ENCODE peak calls at places on chromosomes 16 and 17, in eight cellular contexts. A is RWPE1, F is astrocyte of the spinal cord, Z is bronchial epithelial cell, R is A549, S is AG09319, X is brain microvascular endothelial cell, T is adrenal gland. L is an unnamed sample.

GRCh38 chr17:72751746-72752145 is 340.7 kb downstream of the SLC39A11 start:
- DNase-seq in A (no peak), F (no peak), Z (peak), R (no peak), S (no peak), X (no peak), T (no peak), L (no peak)

GRCh38 chr16:4306439-4307214 is 9.2 kb upstream of the GLIS2 start:
- DNase-seq in A (no peak), F (no peak), Z (no peak), R (no peak), S (no peak), X (no peak), T (peak), L (peak)

GRCh38 chr17:78883090-78883532 is 19.9 kb downstream of the CEP295NL start:
- DNase-seq in A (no peak), F (peak), Z (peak), R (peak), S (peak), X (peak), T (no peak), L (peak)

GRCh38 chr16:53502331-53503269 is at the start of gene AKTIP:
- DNase-seq in A (peak), F (peak), Z (peak), R (no peak), S (no peak), X (peak), T (no peak), L (peak)

GRCh38 chr17:52181842-52182241 is 23.3 kb upstream of the CA10 start:
- DNase-seq in A (no peak), F (no peak), Z (no peak), R (no peak), S (no peak), X (no peak), T (no peak), L (no peak)

GRCh38 chr16:87465306-87465705 is 27.5 kb downstream of the ZCCHC14 start:
- DNase-seq in A (peak), F (peak), Z (peak), R (no peak), S (peak), X (peak), T (peak), L (no peak)

GRCh38 chr17:79410681-79411080 is 200.2 kb downstream of the RBFOX3 start:
- DNase-seq in A (no peak), F (no peak), Z (no peak), R (no peak), S (no peak), X (no peak), T (no peak), L (no peak)

GRCh38 chr17:10019941-10020403 is 114.9 kb upstream of the RCVRN start:
- DNase-seq in A (no peak), F (no peak), Z (no peak), R (no peak), S (no peak), X (no peak), T (no peak), L (no peak)

GRCh38 chr17:49108318-49108717 is 24.3 kb upstream of the B4GALNT2 start:
- DNase-seq in A (no peak), F (peak), Z (peak), R (peak), S (peak), X (peak), T (no peak), L (no peak)

GRCh38 chr17:37651846-37652245 is 8.6 kb upstream of the DDX52 start:
- DNase-seq in A (no peak), F (no peak), Z (no peak), R (no peak), S (no peak), X (no peak), T (no peak), L (no peak)

GRCh38 chr17:37648555-37648954 is 5.3 kb upstream of the DDX52 start:
- DNase-seq in A (peak), F (peak), Z (peak), R (no peak), S (peak), X (peak), T (no peak), L (no peak)

GRCh38 chr17:37650419-37651003 is 7.3 kb upstream of the DDX52 start:
- DNase-seq in A (peak), F (peak), Z (peak), R (peak), S (peak), X (peak), T (peak), L (no peak)
- TF ChIP-seq CTCF in A (peak), F (peak), Z (peak), R (peak), S (peak), X (peak), T (peak), L (no peak)

GRCh38 chr16:75108792-75109731 is 7.5 kb downstream of the LDHD start:
- DNase-seq in A (peak), F (peak), Z (peak), R (peak), S (peak), X (peak), T (peak), L (no peak)

GRCh38 chr16:75107505-75107904 is 9.1 kb downstream of the LDHD start:
- DNase-seq in A (no peak), F (no peak), Z (no peak), R (no peak), S (no peak), X (no peak), T (no peak), L (no peak)

GRCh38 chr16:75110637-75111513 is 5.7 kb downstream of the LDHD start:
- DNase-seq in A (peak), F (peak), Z (peak), R (peak), S (peak), X (peak), T (peak), L (peak)

GRCh38 chr16:75111514-75112280 is 4.9 kb downstream of the LDHD start:
- DNase-seq in A (no peak), F (no peak), Z (no peak), R (no peak), S (no peak), X (no peak), T (peak), L (no peak)

DNA sequence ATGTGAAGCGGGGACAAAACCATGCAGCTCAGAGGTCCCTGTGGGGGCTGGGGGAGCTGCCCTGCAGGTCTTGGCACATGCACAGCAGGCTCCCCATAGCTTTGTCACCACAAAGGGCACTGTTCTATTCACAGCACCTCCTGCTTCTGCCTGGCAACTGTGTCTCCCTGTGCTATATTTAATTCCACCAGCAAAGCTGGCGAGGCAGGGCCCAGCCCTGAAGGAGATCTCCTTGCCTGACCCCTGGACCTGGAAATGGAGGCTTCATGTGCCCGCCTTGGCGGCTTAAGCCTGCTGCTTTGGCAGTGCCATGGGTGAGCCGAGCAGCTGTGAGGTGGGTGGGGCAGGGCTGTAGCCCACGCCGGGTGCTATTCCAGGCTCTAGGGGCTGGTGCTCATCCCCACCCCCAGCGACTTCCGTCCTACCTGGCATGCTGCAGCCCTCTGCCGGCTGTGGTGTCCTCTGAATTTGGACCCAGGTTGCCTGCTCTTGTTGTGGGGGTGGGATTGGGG is 6.8 kb downstream of the LDHD start:
- DNase-seq in A (no peak), F (peak), Z (no peak), R (no peak), S (no peak), X (no peak), T (peak), L (no peak)
- TF ChIP-seq CTCF in A (no peak), F (no peak), Z (peak), R (no peak), S (no peak), X (no peak), T (no peak), L (no peak)

DNA sequence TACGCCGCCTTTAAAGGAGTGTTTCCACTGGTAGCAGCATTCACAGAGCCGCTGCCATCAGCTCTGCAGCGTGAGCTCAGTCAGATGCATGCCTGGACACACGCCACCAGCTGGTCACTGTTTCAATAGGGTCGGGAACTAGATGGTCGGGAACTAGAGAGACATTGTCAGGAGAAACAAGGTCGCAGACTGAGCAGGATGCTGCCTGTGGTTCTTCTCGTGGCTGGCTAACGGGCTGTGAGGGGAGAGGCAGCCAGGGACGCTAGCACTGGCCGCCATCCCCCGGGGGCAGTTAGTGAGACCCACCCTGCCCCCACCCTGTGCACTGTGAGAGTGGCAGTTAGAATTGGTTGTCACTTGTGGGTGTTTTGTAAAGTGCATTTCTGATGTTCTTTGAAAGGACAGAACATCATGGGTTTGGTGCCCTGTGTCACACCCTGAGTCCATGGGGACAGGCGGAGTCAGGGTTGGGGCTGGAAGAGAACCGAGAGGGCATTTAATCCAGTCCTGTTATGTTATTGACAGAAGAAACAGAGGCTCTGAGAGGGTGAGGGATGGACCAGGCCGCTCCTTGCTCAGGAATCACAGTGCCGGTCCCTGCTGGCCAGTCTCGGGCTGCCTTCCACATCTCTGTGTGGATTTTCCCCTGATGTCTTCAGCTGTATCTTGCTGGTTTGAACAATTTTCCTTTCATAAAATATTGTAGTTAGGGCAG is 86.4 kb downstream of the SPECC1 start:
- DNase-seq in A (peak), F (peak), Z (peak), R (peak), S (no peak), X (peak), T (peak), L (no peak)
- TF ChIP-seq CTCF in A (no peak), F (peak), Z (peak), R (peak), S (peak), X (peak), T (peak), L (no peak)

GRCh38 chr16:1815461-1815860 is 11.2 kb downstream of the HAGH start:
- DNase-seq in A (no peak), F (no peak), Z (no peak), R (no peak), S (no peak), X (no peak), T (no peak), L (no peak)
- TF ChIP-seq CTCF in A (no peak), F (no peak), Z (no peak), R (no peak), S (no peak), X (no peak), T (no peak), L (no peak)

DNA sequence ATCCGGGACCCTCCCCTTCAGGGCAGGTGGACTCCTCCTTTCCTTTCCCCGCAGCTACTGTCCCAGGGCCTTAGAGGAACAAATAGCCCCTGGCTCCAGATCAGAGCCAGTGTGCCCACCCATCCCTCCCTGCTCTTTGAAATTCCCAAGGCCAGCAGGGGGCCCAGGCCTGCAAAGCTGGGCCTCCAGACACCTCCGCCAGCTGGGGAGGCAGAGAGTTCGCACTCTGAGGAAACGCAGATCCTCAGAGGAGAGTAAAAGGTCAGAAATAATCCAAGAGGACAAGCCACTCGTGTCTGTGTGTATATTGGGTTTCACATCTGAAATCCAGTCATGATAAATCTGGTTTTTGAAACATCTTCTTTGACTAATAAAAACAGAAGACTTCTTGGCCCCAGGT is 44.7 kb upstream of the TBX2 start:
- DNase-seq in A (no peak), F (no peak), Z (no peak), R (no peak), S (no peak), X (no peak), T (no peak), L (no peak)
- TF ChIP-seq CTCF in A (no peak), F (no peak), Z (no peak), R (no peak), S (no peak), X (peak), T (no peak), L (no peak)

GRCh38 chr16:71963125-71963875 is 36.9 kb downstream of the PKD1L3 start:
- DNase-seq in A (no peak), F (no peak), Z (no peak), R (no peak), S (no peak), X (no peak), T (no peak), L (no peak)
- TF ChIP-seq CTCF in A (no peak), F (no peak), Z (no peak), R (no peak), S (no peak), X (no peak), T (no peak), L (no peak)

GRCh38 chr16:15483857-15484256 is 49.5 kb downstream of the BMERB1 start:
- DNase-seq in A (no peak), F (no peak), Z (no peak), R (no peak), S (no peak), X (no peak), T (no peak), L (no peak)

GRCh38 chr16:15484662-15485061 is 50.3 kb downstream of the BMERB1 start:
- DNase-seq in A (no peak), F (no peak), Z (peak), R (no peak), S (no peak), X (no peak), T (no peak), L (no peak)

GRCh38 chr16:15482748-15483118 is 48.3 kb downstream of the BMERB1 start:
- DNase-seq in A (no peak), F (no peak), Z (no peak), R (no peak), S (no peak), X (no peak), T (no peak), L (no peak)

GRCh38 chr16:15485175-15485574 is 50.8 kb downstream of the BMERB1 start:
- DNase-seq in A (no peak), F (no peak), Z (no peak), R (no peak), S (no peak), X (no peak), T (no peak), L (no peak)

DNA sequence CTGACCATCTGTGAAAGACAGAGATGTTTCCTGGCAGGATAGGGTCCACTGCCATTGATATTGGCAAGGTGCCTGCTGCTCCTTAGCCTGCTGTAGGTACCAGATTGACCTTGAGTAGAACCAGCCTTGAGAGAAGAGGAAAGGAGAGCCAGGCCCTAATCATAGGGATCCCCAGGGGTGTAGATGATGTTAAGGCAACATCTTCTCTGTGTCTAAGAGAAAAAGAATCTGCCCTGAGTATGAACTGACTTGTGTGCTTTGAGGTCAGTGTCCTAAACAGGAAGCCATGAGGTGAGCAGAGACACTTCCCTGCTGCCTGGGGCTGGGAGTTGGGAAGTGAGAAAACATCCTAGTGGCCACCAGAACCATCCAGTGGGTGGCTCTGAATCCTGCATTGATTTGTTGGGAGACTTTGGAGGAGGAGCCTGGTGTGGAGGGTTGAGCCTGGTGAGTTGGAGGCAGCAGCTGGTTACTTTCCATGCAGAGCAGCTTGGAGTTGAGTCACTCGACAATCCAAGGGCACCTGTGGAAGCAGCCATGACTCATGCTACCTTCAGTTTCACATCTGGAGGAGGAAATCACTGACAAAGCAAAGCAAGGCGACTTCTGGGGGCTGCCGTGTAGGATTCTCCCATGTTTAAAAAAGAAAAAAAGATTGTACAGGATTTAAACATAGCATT is 47.8 kb downstream of the BMERB1 start:
- DNase-seq in A (peak), F (peak), Z (peak), R (peak), S (peak), X (peak), T (peak), L (no peak)
- TF ChIP-seq CTCF in A (no peak), F (peak), Z (peak), R (no peak), S (peak), X (peak), T (peak), L (no peak)

DNA sequence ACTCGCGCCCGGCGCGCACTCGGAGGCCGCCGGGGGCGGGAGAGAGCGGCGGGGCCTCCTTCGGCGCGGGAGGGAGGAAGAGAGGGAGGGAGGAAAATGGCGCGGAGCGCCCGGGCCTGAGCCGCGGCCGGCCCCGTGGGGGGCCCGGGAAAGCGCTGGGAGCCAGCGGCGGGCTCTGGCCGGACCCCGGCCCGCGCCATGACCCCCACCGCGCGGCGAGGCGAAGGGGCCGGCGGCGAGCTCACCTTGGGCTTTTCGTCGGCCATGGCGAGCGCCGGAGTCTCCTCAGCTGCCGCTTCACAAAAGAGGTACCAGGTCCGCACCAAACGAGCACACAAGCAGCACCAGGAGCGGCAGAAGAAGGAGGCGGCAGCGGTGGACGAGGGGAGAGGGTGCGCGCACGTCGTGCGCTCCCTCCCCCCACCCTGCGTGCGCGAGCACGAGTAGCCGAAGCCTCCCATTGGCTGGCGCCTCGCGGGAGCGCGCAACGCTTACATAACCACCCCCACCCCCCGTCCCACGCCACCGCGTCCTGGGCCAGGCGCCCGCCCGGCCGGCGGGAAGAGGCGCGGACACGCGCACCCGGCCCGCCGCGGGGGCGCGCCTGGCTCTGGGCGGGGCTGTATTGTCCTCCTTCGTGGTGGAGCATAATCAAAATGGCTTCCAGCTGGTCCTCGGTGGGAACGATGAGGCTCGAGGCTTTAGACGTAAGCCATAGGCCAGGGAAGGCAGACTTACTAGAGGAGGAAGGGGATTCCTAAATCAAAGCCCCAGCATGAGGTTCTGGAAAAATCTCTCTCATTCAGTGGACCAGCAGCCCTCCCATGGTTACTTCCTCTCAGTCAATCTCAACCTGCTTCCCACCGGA is at the start of gene SUMO2:
- DNase-seq in A (peak), F (peak), Z (peak), R (peak), S (peak), X (peak), T (peak), L (peak)
- TF ChIP-seq CTCF in A (peak), F (peak), Z (peak), R (no peak), S (no peak), X (peak), T (no peak), L (peak)